ENCODE peak calls at places on chromosomes 7 and 10, in nine cellular contexts. One of them, this sample, is unnamed.

GRCh38 chr10:80497187-80498038 is 40.3 kb upstream of the SH2D4B start:
- DNase-seq in fibroblast of pulmonary artery: peak; percentile 87
- DNase-seq in right lobe of liver: peak; percentile 77
- DNase-seq in omental fat pad: no peak
- DNase-seq in activated B cell treated with CpG ODN at 0.5 μM for 24 hours: no peak
- DNase-seq in GM23338: no peak
- DNase-seq in dorsolateral prefrontal cortex: no peak
- DNase-seq in GM20000: no peak
- DNase-seq in left lung: no peak
- DNase-seq in this sample: no peak

GRCh38 chr7:148191391-148192076 is 399.0 kb upstream of the C7orf33 start:
- DNase-seq in activated B cell treated with CpG ODN at 0.5 μM for 24 hours: no peak
- DNase-seq in dorsolateral prefrontal cortex: no peak
- DNase-seq in GM23338: no peak
- DNase-seq in right lobe of liver: no peak
- DNase-seq in fibroblast of pulmonary artery: peak; percentile 66
- DNase-seq in left lung: no peak
- DNase-seq in omental fat pad: no peak
- DNase-seq in GM20000: no peak
- DNase-seq in this sample: no peak

GRCh38 chr7:91424372-91424771 is 160.1 kb downstream of the FZD1 start:
- DNase-seq in GM23338: peak; percentile 72
- DNase-seq in dorsolateral prefrontal cortex: no peak
- DNase-seq in left lung: no peak
- DNase-seq in right lobe of liver: no peak
- DNase-seq in omental fat pad: no peak
- DNase-seq in GM20000: no peak
- DNase-seq in fibroblast of pulmonary artery: no peak
- DNase-seq in activated B cell treated with CpG ODN at 0.5 μM for 24 hours: no peak
- DNase-seq in this sample: no peak

GRCh38 chr7:28865494-28866257 is 92.5 kb downstream of the TRIL start:
- DNase-seq in dorsolateral prefrontal cortex: no peak
- DNase-seq in right lobe of liver: no peak
- DNase-seq in GM20000: no peak
- DNase-seq in GM23338: peak; percentile 26
- DNase-seq in omental fat pad: no peak
- DNase-seq in left lung: no peak
- DNase-seq in activated B cell treated with CpG ODN at 0.5 μM for 24 hours: no peak
- DNase-seq in fibroblast of pulmonary artery: peak; percentile 19
- DNase-seq in this sample: no peak

GRCh38 chr10:93357680-93358079 is 124.5 kb downstream of the MYOF start:
- DNase-seq in right lobe of liver: no peak
- DNase-seq in activated B cell treated with CpG ODN at 0.5 μM for 24 hours: no peak
- DNase-seq in GM23338: peak; percentile 85
- DNase-seq in left lung: no peak
- DNase-seq in omental fat pad: no peak
- DNase-seq in fibroblast of pulmonary artery: peak; percentile 55
- DNase-seq in dorsolateral prefrontal cortex: no peak
- DNase-seq in GM20000: peak; percentile 39
- DNase-seq in this sample: no peak

GRCh38 chr10:98316661-98317060 is 48.7 kb upstream of the LOXL4 start:
- DNase-seq in dorsolateral prefrontal cortex: no peak
- DNase-seq in activated B cell treated with CpG ODN at 0.5 μM for 24 hours: no peak
- DNase-seq in fibroblast of pulmonary artery: peak; percentile 62
- DNase-seq in left lung: no peak
- DNase-seq in right lobe of liver: no peak
- DNase-seq in GM20000: no peak
- DNase-seq in omental fat pad: no peak
- DNase-seq in GM23338: no peak
- DNase-seq in this sample: no peak

GRCh38 chr7:6159524-6160011 is 112.9 kb downstream of the CYTH3 start:
- DNase-seq in right lobe of liver: no peak
- DNase-seq in GM20000: no peak
- DNase-seq in dorsolateral prefrontal cortex: no peak
- DNase-seq in GM23338: no peak
- DNase-seq in left lung: no peak
- DNase-seq in activated B cell treated with CpG ODN at 0.5 μM for 24 hours: no peak
- DNase-seq in fibroblast of pulmonary artery: no peak
- DNase-seq in omental fat pad: no peak
- DNase-seq in this sample: no peak

GRCh38 chr7:142855756-142856564 is 1.1 kb downstream of the EPHB6 start:
- DNase-seq in right lobe of liver: peak; percentile 84
- DNase-seq in GM20000: no peak
- DNase-seq in left lung: peak; percentile 79
- DNase-seq in dorsolateral prefrontal cortex: no peak
- DNase-seq in activated B cell treated with CpG ODN at 0.5 μM for 24 hours: no peak
- DNase-seq in fibroblast of pulmonary artery: peak; percentile 54
- DNase-seq in GM23338: no peak
- DNase-seq in omental fat pad: no peak
- DNase-seq in this sample: no peak

GRCh38 chr7:23956769-23957556 is 246.9 kb downstream of the STK31 start:
- DNase-seq in right lobe of liver: peak; percentile 82
- DNase-seq in fibroblast of pulmonary artery: no peak
- DNase-seq in GM23338: no peak
- DNase-seq in left lung: no peak
- DNase-seq in activated B cell treated with CpG ODN at 0.5 μM for 24 hours: no peak
- DNase-seq in GM20000: no peak
- DNase-seq in omental fat pad: no peak
- DNase-seq in dorsolateral prefrontal cortex: no peak
- DNase-seq in this sample: no peak

GRCh38 chr10:44376504-44377099 is 8.3 kb downstream of the CXCL12 start:
- DNase-seq in GM20000: no peak
- DNase-seq in left lung: no peak
- DNase-seq in omental fat pad: no peak
- DNase-seq in GM23338: no peak
- DNase-seq in dorsolateral prefrontal cortex: no peak
- DNase-seq in right lobe of liver: no peak
- DNase-seq in activated B cell treated with CpG ODN at 0.5 μM for 24 hours: no peak
- DNase-seq in fibroblast of pulmonary artery: no peak
- DNase-seq in this sample: no peak

GRCh38 chr10:24814568-24815313 is 91.1 kb upstream of the ARHGAP21 start:
- DNase-seq in activated B cell treated with CpG ODN at 0.5 μM for 24 hours: no peak
- DNase-seq in fibroblast of pulmonary artery: peak; percentile 57
- DNase-seq in dorsolateral prefrontal cortex: no peak
- DNase-seq in GM23338: no peak
- DNase-seq in right lobe of liver: no peak
- DNase-seq in left lung: no peak
- DNase-seq in GM20000: no peak
- DNase-seq in omental fat pad: no peak
- DNase-seq in this sample: no peak

GRCh38 chr7:81710751-81711150 is 59.1 kb downstream of the HGF start:
- DNase-seq in omental fat pad: no peak
- DNase-seq in GM20000: no peak
- DNase-seq in fibroblast of pulmonary artery: no peak
- DNase-seq in dorsolateral prefrontal cortex: no peak
- DNase-seq in right lobe of liver: no peak
- DNase-seq in GM23338: no peak
- DNase-seq in left lung: no peak
- DNase-seq in activated B cell treated with CpG ODN at 0.5 μM for 24 hours: no peak
- DNase-seq in this sample: no peak

GRCh38 chr7:26369519-26370385 is 78.1 kb downstream of the SNX10 start:
- DNase-seq in dorsolateral prefrontal cortex: no peak
- DNase-seq in GM20000: peak; percentile 54
- DNase-seq in right lobe of liver: no peak
- DNase-seq in omental fat pad: no peak
- DNase-seq in fibroblast of pulmonary artery: peak; percentile 58
- DNase-seq in left lung: no peak
- DNase-seq in GM23338: peak; percentile 70
- DNase-seq in activated B cell treated with CpG ODN at 0.5 μM for 24 hours: no peak
- DNase-seq in this sample: no peak

GRCh38 chr7:77940647-77941046 is 142.1 kb downstream of the PHTF2 start:
- DNase-seq in fibroblast of pulmonary artery: peak; percentile 65
- DNase-seq in right lobe of liver: no peak
- DNase-seq in activated B cell treated with CpG ODN at 0.5 μM for 24 hours: no peak
- DNase-seq in GM20000: peak; percentile 19
- DNase-seq in omental fat pad: no peak
- DNase-seq in GM23338: peak; percentile 64
- DNase-seq in left lung: no peak
- DNase-seq in dorsolateral prefrontal cortex: peak; percentile 39
- DNase-seq in this sample: no peak

GRCh38 chr10:131577178-131577555 is 265.6 kb upstream of the TCERG1L start:
- DNase-seq in left lung: peak; percentile 39
- DNase-seq in right lobe of liver: no peak
- DNase-seq in GM20000: no peak
- DNase-seq in omental fat pad: no peak
- DNase-seq in GM23338: no peak
- DNase-seq in activated B cell treated with CpG ODN at 0.5 μM for 24 hours: no peak
- DNase-seq in dorsolateral prefrontal cortex: no peak
- DNase-seq in fibroblast of pulmonary artery: no peak
- DNase-seq in this sample: no peak

GRCh38 chr10:79490400-79491081 is 21.8 kb upstream of the EIF5AL1 start:
- DNase-seq in dorsolateral prefrontal cortex: no peak
- DNase-seq in GM20000: peak; percentile 53
- DNase-seq in fibroblast of pulmonary artery: peak; percentile 60
- DNase-seq in activated B cell treated with CpG ODN at 0.5 μM for 24 hours: no peak
- DNase-seq in GM23338: no peak
- DNase-seq in right lobe of liver: no peak
- DNase-seq in omental fat pad: no peak
- DNase-seq in left lung: no peak
- DNase-seq in this sample: no peak

GRCh38 chr7:95317966-95318365 is 6.4 kb downstream of the PON1 start:
- DNase-seq in omental fat pad: no peak
- DNase-seq in GM20000: no peak
- DNase-seq in activated B cell treated with CpG ODN at 0.5 μM for 24 hours: no peak
- DNase-seq in GM23338: no peak
- DNase-seq in right lobe of liver: no peak
- DNase-seq in left lung: no peak
- DNase-seq in dorsolateral prefrontal cortex: no peak
- DNase-seq in fibroblast of pulmonary artery: no peak
- DNase-seq in this sample: no peak

GRCh38 chr7:140926021-140926812 is 1.5 kb upstream of the BRAF start:
- DNase-seq in right lobe of liver: no peak
- DNase-seq in activated B cell treated with CpG ODN at 0.5 μM for 24 hours: no peak
- DNase-seq in fibroblast of pulmonary artery: no peak
- DNase-seq in GM20000: no peak
- DNase-seq in left lung: no peak
- DNase-seq in GM23338: no peak
- DNase-seq in dorsolateral prefrontal cortex: no peak
- DNase-seq in omental fat pad: no peak
- DNase-seq in this sample: no peak

GRCh38 chr7:123120286-123120685 is 79.5 kb downstream of the SLC13A1 start:
- DNase-seq in omental fat pad: no peak
- DNase-seq in fibroblast of pulmonary artery: peak; percentile 61
- DNase-seq in activated B cell treated with CpG ODN at 0.5 μM for 24 hours: no peak
- DNase-seq in GM20000: no peak
- DNase-seq in dorsolateral prefrontal cortex: no peak
- DNase-seq in right lobe of liver: no peak
- DNase-seq in left lung: no peak
- DNase-seq in GM23338: no peak
- DNase-seq in this sample: no peak

GRCh38 chr10:22681783-22682183 is 32.6 kb downstream of the PIP4K2A start:
- DNase-seq in omental fat pad: no peak
- DNase-seq in GM20000: no peak
- DNase-seq in GM23338: no peak
- DNase-seq in left lung: no peak
- DNase-seq in activated B cell treated with CpG ODN at 0.5 μM for 24 hours: no peak
- DNase-seq in right lobe of liver: no peak
- DNase-seq in dorsolateral prefrontal cortex: no peak
- DNase-seq in fibroblast of pulmonary artery: peak; percentile 87
- DNase-seq in this sample: no peak

GRCh38 chr10:17409170-17409733 is 45.1 kb downstream of the ST8SIA6 start:
- DNase-seq in fibroblast of pulmonary artery: peak; percentile 29
- DNase-seq in left lung: no peak
- DNase-seq in GM23338: peak; percentile 70
- DNase-seq in right lobe of liver: no peak
- DNase-seq in activated B cell treated with CpG ODN at 0.5 μM for 24 hours: no peak
- DNase-seq in omental fat pad: no peak
- DNase-seq in dorsolateral prefrontal cortex: no peak
- DNase-seq in GM20000: peak; percentile 14
- DNase-seq in this sample: no peak
- TF ChIP-seq CTCF in fibroblast of pulmonary artery: peak; percentile 59
- TF ChIP-seq CTCF in left lung: peak; percentile 31
- TF ChIP-seq CTCF in GM23338: no peak
- TF ChIP-seq CTCF in right lobe of liver: no peak
- TF ChIP-seq CTCF in activated B cell treated with CpG ODN at 0.5 μM for 24 hours: no peak
- TF ChIP-seq CTCF in omental fat pad: no peak
- TF ChIP-seq CTCF in dorsolateral prefrontal cortex: peak; percentile 14
- TF ChIP-seq CTCF in GM20000: no peak
- TF ChIP-seq CTCF in this sample: peak; percentile 22

DNA sequence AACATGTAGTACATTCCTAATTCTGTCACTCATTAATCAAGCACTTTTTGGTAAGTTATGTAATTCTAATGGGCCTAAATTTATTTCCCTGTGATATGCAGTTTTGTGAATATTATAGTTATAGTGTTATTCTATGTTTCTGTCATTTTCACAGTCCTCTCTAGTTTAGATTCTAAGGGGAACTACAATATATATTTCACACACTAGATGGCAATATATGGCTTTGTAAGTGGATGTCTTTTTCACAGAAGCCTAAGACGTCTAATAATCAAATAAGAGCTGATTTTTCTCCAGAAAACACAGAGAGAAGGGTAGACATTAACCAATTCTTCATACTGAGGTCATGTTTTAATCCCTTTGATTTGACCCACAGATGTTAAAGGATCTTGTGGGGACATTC is 18.0 kb downstream of the RNLS start:
- DNase-seq in fibroblast of pulmonary artery: peak; percentile 72
- DNase-seq in left lung: no peak
- DNase-seq in dorsolateral prefrontal cortex: no peak
- DNase-seq in GM20000: peak; percentile 35
- DNase-seq in right lobe of liver: no peak
- DNase-seq in omental fat pad: no peak
- DNase-seq in GM23338: peak; percentile 21
- DNase-seq in activated B cell treated with CpG ODN at 0.5 μM for 24 hours: no peak
- DNase-seq in this sample: no peak
- TF ChIP-seq CTCF in fibroblast of pulmonary artery: peak; percentile 54
- TF ChIP-seq CTCF in left lung: peak; percentile 28
- TF ChIP-seq CTCF in dorsolateral prefrontal cortex: peak; percentile 27
- TF ChIP-seq CTCF in GM20000: no peak
- TF ChIP-seq CTCF in right lobe of liver: peak; percentile 37
- TF ChIP-seq CTCF in omental fat pad: no peak
- TF ChIP-seq CTCF in GM23338: no peak
- TF ChIP-seq CTCF in activated B cell treated with CpG ODN at 0.5 μM for 24 hours: no peak
- TF ChIP-seq CTCF in this sample: no peak

GRCh38 chr10:53841746-53842145 is 959.3 kb downstream of the PCDH15 start:
- DNase-seq in GM23338: no peak
- DNase-seq in GM20000: no peak
- DNase-seq in right lobe of liver: no peak
- DNase-seq in omental fat pad: no peak
- DNase-seq in activated B cell treated with CpG ODN at 0.5 μM for 24 hours: no peak
- DNase-seq in fibroblast of pulmonary artery: no peak
- DNase-seq in dorsolateral prefrontal cortex: no peak
- DNase-seq in left lung: no peak
- DNase-seq in this sample: no peak

GRCh38 chr10:53843691-53844362 is 957.2 kb downstream of the PCDH15 start:
- DNase-seq in GM20000: no peak
- DNase-seq in left lung: no peak
- DNase-seq in right lobe of liver: no peak
- DNase-seq in dorsolateral prefrontal cortex: no peak
- DNase-seq in GM23338: no peak
- DNase-seq in omental fat pad: no peak
- DNase-seq in fibroblast of pulmonary artery: peak; percentile 29
- DNase-seq in activated B cell treated with CpG ODN at 0.5 μM for 24 hours: no peak
- DNase-seq in this sample: no peak

GRCh38 chr10:53846809-53847208 is 954.2 kb downstream of the PCDH15 start:
- DNase-seq in GM23338: peak; percentile 35
- DNase-seq in right lobe of liver: no peak
- DNase-seq in dorsolateral prefrontal cortex: no peak
- DNase-seq in GM20000: no peak
- DNase-seq in activated B cell treated with CpG ODN at 0.5 μM for 24 hours: no peak
- DNase-seq in omental fat pad: no peak
- DNase-seq in fibroblast of pulmonary artery: no peak
- DNase-seq in left lung: no peak
- DNase-seq in this sample: no peak
- TF ChIP-seq CTCF in GM23338: peak; percentile 48
- TF ChIP-seq CTCF in right lobe of liver: no peak
- TF ChIP-seq CTCF in dorsolateral prefrontal cortex: no peak
- TF ChIP-seq CTCF in GM20000: no peak
- TF ChIP-seq CTCF in activated B cell treated with CpG ODN at 0.5 μM for 24 hours: no peak
- TF ChIP-seq CTCF in omental fat pad: no peak
- TF ChIP-seq CTCF in fibroblast of pulmonary artery: no peak
- TF ChIP-seq CTCF in left lung: no peak
- TF ChIP-seq CTCF in this sample: no peak

GRCh38 chr7:132004528-132004927 is 448.1 kb upstream of the PODXL start:
- DNase-seq in omental fat pad: no peak
- DNase-seq in dorsolateral prefrontal cortex: no peak
- DNase-seq in left lung: no peak
- DNase-seq in activated B cell treated with CpG ODN at 0.5 μM for 24 hours: no peak
- DNase-seq in GM20000: no peak
- DNase-seq in right lobe of liver: no peak
- DNase-seq in GM23338: peak; percentile 9
- DNase-seq in fibroblast of pulmonary artery: peak; percentile 18
- DNase-seq in this sample: no peak
- TF ChIP-seq CTCF in omental fat pad: no peak
- TF ChIP-seq CTCF in dorsolateral prefrontal cortex: no peak
- TF ChIP-seq CTCF in left lung: no peak
- TF ChIP-seq CTCF in activated B cell treated with CpG ODN at 0.5 μM for 24 hours: no peak
- TF ChIP-seq CTCF in GM20000: no peak
- TF ChIP-seq CTCF in right lobe of liver: no peak
- TF ChIP-seq CTCF in GM23338: peak; percentile 45
- TF ChIP-seq CTCF in fibroblast of pulmonary artery: peak; percentile 31
- TF ChIP-seq CTCF in this sample: no peak